ENCODE peak calls at places on chromosomes 7 and 10, in seven cellular contexts. One of them, this sample, is unnamed. For H3K4me1, H3K27me3 and H3K9me3, the result is how much of the 10 kb centered on the place peaks cover.

GRCh38 chr7:832292-832967 is at the start of gene SUN1:
- DNase-seq in uterus: peak
- DNase-seq in CD8-positive, alpha-beta memory T cell: peak
- DNase-seq in IMR-90: peak
- DNase-seq in Peyer's patch: no peak
- DNase-seq in GM12878: peak
- DNase-seq in CD4-positive, CD25-positive, alpha-beta regulatory T cell: peak
- DNase-seq in this sample: peak

GRCh38 chr7:28856656-28857055 is 101.5 kb downstream of the TRIL start:
- DNase-seq in uterus: no peak
- DNase-seq in CD8-positive, alpha-beta memory T cell: no peak
- DNase-seq in IMR-90: no peak
- DNase-seq in Peyer's patch: no peak
- DNase-seq in GM12878: no peak
- DNase-seq in CD4-positive, CD25-positive, alpha-beta regulatory T cell: no peak
- DNase-seq in this sample: no peak

GRCh38 chr7:12685550-12685949 is 1.9 kb upstream of the ARL4A start:
- DNase-seq in uterus: peak
- DNase-seq in CD8-positive, alpha-beta memory T cell: peak
- DNase-seq in IMR-90: peak
- DNase-seq in Peyer's patch: no peak
- DNase-seq in GM12878: no peak
- DNase-seq in CD4-positive, CD25-positive, alpha-beta regulatory T cell: peak
- DNase-seq in this sample: no peak

GRCh38 chr10:120424198-120424464 is 32.9 kb upstream of the PLPP4 start:
- DNase-seq in uterus: no peak
- DNase-seq in CD8-positive, alpha-beta memory T cell: no peak
- DNase-seq in IMR-90: no peak
- DNase-seq in Peyer's patch: no peak
- DNase-seq in GM12878: no peak
- DNase-seq in CD4-positive, CD25-positive, alpha-beta regulatory T cell: no peak
- DNase-seq in this sample: no peak

GRCh38 chr10:93032105-93032808 is 28.3 kb upstream of the CYP26C1 start:
- DNase-seq in uterus: no peak
- DNase-seq in CD8-positive, alpha-beta memory T cell: no peak
- DNase-seq in IMR-90: no peak
- DNase-seq in Peyer's patch: no peak
- DNase-seq in GM12878: no peak
- DNase-seq in CD4-positive, CD25-positive, alpha-beta regulatory T cell: no peak
- DNase-seq in this sample: no peak

GRCh38 chr7:159098795-159099194 is 45.9 kb downstream of the VIPR2 start:
- DNase-seq in uterus: peak
- DNase-seq in CD8-positive, alpha-beta memory T cell: no peak
- DNase-seq in IMR-90: no peak
- DNase-seq in Peyer's patch: peak
- DNase-seq in GM12878: no peak
- DNase-seq in CD4-positive, CD25-positive, alpha-beta regulatory T cell: no peak
- DNase-seq in this sample: no peak

GRCh38 chr7:151599401-151600227 is 79.9 kb upstream of the RHEB start:
- DNase-seq in uterus: peak
- DNase-seq in CD8-positive, alpha-beta memory T cell: no peak
- DNase-seq in IMR-90: peak
- DNase-seq in Peyer's patch: no peak
- DNase-seq in GM12878: no peak
- DNase-seq in CD4-positive, CD25-positive, alpha-beta regulatory T cell: no peak
- DNase-seq in this sample: no peak

GRCh38 chr7:30974605-30975256 is 11.0 kb downstream of the GHRHR start:
- DNase-seq in uterus: no peak
- DNase-seq in CD8-positive, alpha-beta memory T cell: no peak
- DNase-seq in IMR-90: peak
- DNase-seq in Peyer's patch: peak
- DNase-seq in GM12878: peak
- DNase-seq in CD4-positive, CD25-positive, alpha-beta regulatory T cell: no peak
- DNase-seq in this sample: no peak

GRCh38 chr10:84224411-84225028 is 824 bp downstream of the LRIT2 start:
- DNase-seq in uterus: no peak
- DNase-seq in CD8-positive, alpha-beta memory T cell: no peak
- DNase-seq in IMR-90: no peak
- DNase-seq in Peyer's patch: no peak
- DNase-seq in GM12878: no peak
- DNase-seq in CD4-positive, CD25-positive, alpha-beta regulatory T cell: no peak
- DNase-seq in this sample: no peak

GRCh38 chr10:69065406-69066361 is 22.2 kb upstream of the SRGN start:
- DNase-seq in uterus: no peak
- DNase-seq in CD8-positive, alpha-beta memory T cell: no peak
- DNase-seq in IMR-90: peak
- DNase-seq in Peyer's patch: no peak
- DNase-seq in GM12878: no peak
- DNase-seq in CD4-positive, CD25-positive, alpha-beta regulatory T cell: no peak
- DNase-seq in this sample: no peak

GRCh38 chr7:30226593-30227268 is 57.7 kb upstream of the ZNRF2 start:
- DNase-seq in uterus: no peak
- DNase-seq in CD8-positive, alpha-beta memory T cell: no peak
- DNase-seq in IMR-90: no peak
- DNase-seq in Peyer's patch: peak
- DNase-seq in GM12878: no peak
- DNase-seq in CD4-positive, CD25-positive, alpha-beta regulatory T cell: no peak
- DNase-seq in this sample: no peak

GRCh38 chr7:87866089-87866488 is 10.1 kb downstream of the SLC25A40 start:
- DNase-seq in uterus: no peak
- DNase-seq in CD8-positive, alpha-beta memory T cell: no peak
- DNase-seq in IMR-90: no peak
- DNase-seq in Peyer's patch: no peak
- DNase-seq in GM12878: no peak
- DNase-seq in CD4-positive, CD25-positive, alpha-beta regulatory T cell: no peak
- DNase-seq in this sample: no peak

GRCh38 chr10:124436191-124436638 is 13.6 kb downstream of the NKX1-2 start:
- DNase-seq in uterus: no peak
- DNase-seq in CD8-positive, alpha-beta memory T cell: no peak
- DNase-seq in IMR-90: no peak
- DNase-seq in Peyer's patch: no peak
- DNase-seq in GM12878: peak
- DNase-seq in CD4-positive, CD25-positive, alpha-beta regulatory T cell: no peak
- DNase-seq in this sample: no peak

GRCh38 chr7:31192996-31193395 is 140.9 kb downstream of the ADCYAP1R1 start:
- DNase-seq in uterus: peak
- DNase-seq in CD8-positive, alpha-beta memory T cell: no peak
- DNase-seq in IMR-90: peak
- DNase-seq in Peyer's patch: peak
- DNase-seq in GM12878: no peak
- DNase-seq in CD4-positive, CD25-positive, alpha-beta regulatory T cell: no peak
- DNase-seq in this sample: no peak

GRCh38 chr10:33211123-33211878 is 123.2 kb downstream of the NRP1 start:
- DNase-seq in uterus: peak
- DNase-seq in CD8-positive, alpha-beta memory T cell: no peak
- DNase-seq in IMR-90: peak
- DNase-seq in Peyer's patch: no peak
- DNase-seq in GM12878: no peak
- DNase-seq in CD4-positive, CD25-positive, alpha-beta regulatory T cell: no peak
- DNase-seq in this sample: no peak

GRCh38 chr7:57867884-57868701 is 418.1 kb downstream of the ZNF716 start:
- DNase-seq in uterus: no peak
- DNase-seq in CD8-positive, alpha-beta memory T cell: no peak
- DNase-seq in IMR-90: no peak
- DNase-seq in Peyer's patch: peak
- DNase-seq in GM12878: no peak
- DNase-seq in CD4-positive, CD25-positive, alpha-beta regulatory T cell: no peak
- DNase-seq in this sample: no peak

GRCh38 chr7:13551503-13551902 is 438.0 kb downstream of the ETV1 start:
- DNase-seq in uterus: no peak
- DNase-seq in CD8-positive, alpha-beta memory T cell: no peak
- DNase-seq in IMR-90: no peak
- DNase-seq in Peyer's patch: no peak
- DNase-seq in GM12878: no peak
- DNase-seq in CD4-positive, CD25-positive, alpha-beta regulatory T cell: no peak
- DNase-seq in this sample: no peak

GRCh38 chr10:77286851-77287250 is 350.8 kb downstream of the KCNMA1 start:
- DNase-seq in uterus: no peak
- DNase-seq in CD8-positive, alpha-beta memory T cell: no peak
- DNase-seq in IMR-90: no peak
- DNase-seq in Peyer's patch: no peak
- DNase-seq in GM12878: no peak
- DNase-seq in CD4-positive, CD25-positive, alpha-beta regulatory T cell: no peak
- DNase-seq in this sample: no peak

GRCh38 chr7:142720140-142720773 is 29.0 kb upstream of the PRSS1 start:
- DNase-seq in uterus: no peak
- DNase-seq in CD8-positive, alpha-beta memory T cell: no peak
- DNase-seq in IMR-90: no peak
- DNase-seq in Peyer's patch: no peak
- DNase-seq in GM12878: no peak
- DNase-seq in CD4-positive, CD25-positive, alpha-beta regulatory T cell: no peak
- DNase-seq in this sample: no peak

GRCh38 chr7:142722289-142722794 is 26.9 kb upstream of the PRSS1 start:
- DNase-seq in uterus: no peak
- DNase-seq in CD8-positive, alpha-beta memory T cell: no peak
- DNase-seq in IMR-90: no peak
- DNase-seq in Peyer's patch: no peak
- DNase-seq in GM12878: no peak
- DNase-seq in CD4-positive, CD25-positive, alpha-beta regulatory T cell: no peak
- DNase-seq in this sample: no peak

GRCh38 chr7:142718314-142718713 is 31.0 kb upstream of the PRSS1 start:
- DNase-seq in uterus: no peak
- DNase-seq in CD8-positive, alpha-beta memory T cell: no peak
- DNase-seq in IMR-90: no peak
- DNase-seq in Peyer's patch: no peak
- DNase-seq in GM12878: no peak
- DNase-seq in CD4-positive, CD25-positive, alpha-beta regulatory T cell: no peak
- DNase-seq in this sample: no peak

GRCh38 chr7:142717453-142717852 is 31.8 kb upstream of the PRSS1 start:
- DNase-seq in uterus: no peak
- DNase-seq in CD8-positive, alpha-beta memory T cell: peak
- DNase-seq in IMR-90: no peak
- DNase-seq in Peyer's patch: no peak
- DNase-seq in GM12878: no peak
- DNase-seq in CD4-positive, CD25-positive, alpha-beta regulatory T cell: no peak
- DNase-seq in this sample: no peak

GRCh38 chr7:142720981-142721380 is 28.3 kb upstream of the PRSS1 start:
- DNase-seq in uterus: no peak
- DNase-seq in CD8-positive, alpha-beta memory T cell: no peak
- DNase-seq in IMR-90: no peak
- DNase-seq in Peyer's patch: no peak
- DNase-seq in GM12878: no peak
- DNase-seq in CD4-positive, CD25-positive, alpha-beta regulatory T cell: no peak
- DNase-seq in this sample: no peak
- H3K4me1 ChIP-seq in uterus: under half
- H3K4me1 ChIP-seq in CD8-positive, alpha-beta memory T cell: under half
- H3K4me1 ChIP-seq in IMR-90: under half
- H3K4me1 ChIP-seq in Peyer's patch: under half
- H3K4me1 ChIP-seq in GM12878: under half
- H3K4me1 ChIP-seq in CD4-positive, CD25-positive, alpha-beta regulatory T cell: under half
- H3K4me1 ChIP-seq in this sample: under half

DNA sequence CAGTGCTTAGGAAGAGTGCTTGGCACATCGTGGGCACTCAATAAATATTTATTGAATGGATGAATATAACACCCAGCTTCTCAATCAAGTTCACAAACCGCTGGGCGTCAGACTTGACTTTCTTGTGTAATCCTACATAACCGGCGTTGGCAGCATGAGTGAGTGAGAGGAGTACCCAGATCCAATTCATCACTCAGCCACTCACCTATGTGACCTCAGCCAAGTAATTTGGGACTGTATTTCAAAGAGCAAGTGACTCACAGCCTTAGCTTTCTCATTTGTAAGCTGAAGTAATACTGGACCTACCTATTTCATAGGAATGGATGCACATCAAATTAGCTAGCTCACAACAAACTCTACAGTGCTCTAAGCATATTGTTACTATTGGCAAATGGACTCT is 53.8 kb upstream of the FAM204A start:
- DNase-seq in uterus: no peak
- DNase-seq in CD8-positive, alpha-beta memory T cell: no peak
- DNase-seq in IMR-90: no peak
- DNase-seq in Peyer's patch: no peak
- DNase-seq in GM12878: no peak
- DNase-seq in CD4-positive, CD25-positive, alpha-beta regulatory T cell: no peak
- DNase-seq in this sample: no peak
- H3K27me3 ChIP-seq in uterus: under half
- H3K27me3 ChIP-seq in CD8-positive, alpha-beta memory T cell: under half
- H3K27me3 ChIP-seq in IMR-90: under half
- H3K27me3 ChIP-seq in Peyer's patch: under half
- H3K27me3 ChIP-seq in GM12878: under half
- H3K27me3 ChIP-seq in CD4-positive, CD25-positive, alpha-beta regulatory T cell: under half
- H3K27me3 ChIP-seq in this sample: under half

GRCh38 chr10:131955591-131956340 is 26.0 kb downstream of the BNIP3 start:
- DNase-seq in uterus: no peak
- DNase-seq in CD8-positive, alpha-beta memory T cell: no peak
- DNase-seq in IMR-90: no peak
- DNase-seq in Peyer's patch: peak
- DNase-seq in GM12878: no peak
- DNase-seq in CD4-positive, CD25-positive, alpha-beta regulatory T cell: no peak
- DNase-seq in this sample: no peak

GRCh38 chr10:131948501-131948900 is 33.2 kb downstream of the BNIP3 start:
- DNase-seq in uterus: no peak
- DNase-seq in CD8-positive, alpha-beta memory T cell: no peak
- DNase-seq in IMR-90: no peak
- DNase-seq in Peyer's patch: peak
- DNase-seq in GM12878: no peak
- DNase-seq in CD4-positive, CD25-positive, alpha-beta regulatory T cell: no peak
- DNase-seq in this sample: no peak

GRCh38 chr10:131949041-131949862 is 32.5 kb downstream of the BNIP3 start:
- DNase-seq in uterus: no peak
- DNase-seq in CD8-positive, alpha-beta memory T cell: no peak
- DNase-seq in IMR-90: no peak
- DNase-seq in Peyer's patch: peak
- DNase-seq in GM12878: no peak
- DNase-seq in CD4-positive, CD25-positive, alpha-beta regulatory T cell: no peak
- DNase-seq in this sample: no peak

GRCh38 chr10:131959841-131960240 is 21.9 kb downstream of the BNIP3 start:
- DNase-seq in uterus: no peak
- DNase-seq in CD8-positive, alpha-beta memory T cell: no peak
- DNase-seq in IMR-90: no peak
- DNase-seq in Peyer's patch: peak
- DNase-seq in GM12878: no peak
- DNase-seq in CD4-positive, CD25-positive, alpha-beta regulatory T cell: no peak
- DNase-seq in this sample: no peak

DNA sequence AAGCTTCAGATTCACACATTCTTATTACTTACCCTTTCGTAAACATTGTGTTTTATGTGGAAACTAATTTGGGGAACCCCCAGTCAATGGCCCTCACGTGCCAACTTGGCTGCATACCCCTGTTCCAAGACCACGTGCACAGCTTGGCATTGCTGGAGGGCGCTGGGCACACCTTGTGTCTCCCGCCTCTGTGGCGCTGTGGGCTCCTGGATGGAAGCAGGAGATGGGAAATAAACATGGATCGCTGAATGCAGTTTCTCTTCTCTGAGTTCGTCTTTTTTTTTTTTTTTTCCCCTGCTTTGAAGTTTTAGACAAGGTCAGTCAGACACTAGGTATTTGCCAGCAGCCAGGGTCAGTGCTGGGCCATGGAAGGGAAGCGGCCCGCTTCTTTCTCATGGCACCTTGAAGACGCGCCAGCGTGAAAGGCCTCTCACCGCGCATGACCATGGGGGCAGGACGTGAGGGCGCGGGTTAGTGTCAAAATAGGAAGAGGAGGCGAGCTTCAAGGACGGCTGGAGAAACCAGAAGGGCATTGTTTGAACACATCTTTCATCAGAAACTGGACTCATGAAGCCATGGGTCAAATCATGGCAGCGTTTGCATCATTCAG is 27.3 kb downstream of the BNIP3 start:
- DNase-seq in uterus: no peak
- DNase-seq in CD8-positive, alpha-beta memory T cell: no peak
- DNase-seq in IMR-90: no peak
- DNase-seq in Peyer's patch: peak
- DNase-seq in GM12878: no peak
- DNase-seq in CD4-positive, CD25-positive, alpha-beta regulatory T cell: no peak
- DNase-seq in this sample: no peak
- H3K9me3 ChIP-seq in uterus: under half
- H3K9me3 ChIP-seq in CD8-positive, alpha-beta memory T cell: under half
- H3K9me3 ChIP-seq in IMR-90: under half
- H3K9me3 ChIP-seq in Peyer's patch: under half
- H3K9me3 ChIP-seq in GM12878: under half
- H3K9me3 ChIP-seq in CD4-positive, CD25-positive, alpha-beta regulatory T cell: under half
- H3K9me3 ChIP-seq in this sample: under half

GRCh38 chr7:130942211-130942964 is 208.4 kb upstream of the KLF14 start:
- DNase-seq in uterus: peak
- DNase-seq in CD8-positive, alpha-beta memory T cell: peak
- DNase-seq in IMR-90: peak
- DNase-seq in Peyer's patch: peak
- DNase-seq in GM12878: no peak
- DNase-seq in CD4-positive, CD25-positive, alpha-beta regulatory T cell: peak
- DNase-seq in this sample: peak
- H3K4me1 ChIP-seq in uterus: under half
- H3K4me1 ChIP-seq in CD8-positive, alpha-beta memory T cell: half or more
- H3K4me1 ChIP-seq in IMR-90: under half
- H3K4me1 ChIP-seq in Peyer's patch: under half
- H3K4me1 ChIP-seq in GM12878: under half
- H3K4me1 ChIP-seq in CD4-positive, CD25-positive, alpha-beta regulatory T cell: half or more
- H3K4me1 ChIP-seq in this sample: half or more

This sample was measured in effector memory CD4-positive, alpha-beta T cell.